ENCODE peak calls at places on chromosomes 7 and 10, in four cellular contexts. One of them, this sample, is unnamed.

GRCh38 chr7:15780271-15780670 is 93.8 kb upstream of the MEOX2 start:
- DNase-seq in brain microvascular endothelial cell: peak
- DNase-seq in IMR-90: peak
- DNase-seq in OCI-LY7: no peak
- DNase-seq in this sample: peak

GRCh38 chr7:106717997-106718871 is 57.3 kb upstream of the CCDC71L start:
- DNase-seq in IMR-90: peak
- DNase-seq in OCI-LY7: peak
- DNase-seq in brain microvascular endothelial cell: peak
- DNase-seq in this sample: peak

GRCh38 chr7:105339404-105340316 is 49.1 kb downstream of the SRPK2 start:
- DNase-seq in brain microvascular endothelial cell: no peak
- DNase-seq in IMR-90: no peak
- DNase-seq in OCI-LY7: no peak
- DNase-seq in this sample: no peak

GRCh38 chr10:96017227-96017687 is 26.1 kb upstream of the CCNJ start:
- DNase-seq in brain microvascular endothelial cell: peak
- DNase-seq in IMR-90: peak
- DNase-seq in OCI-LY7: peak
- DNase-seq in this sample: peak

GRCh38 chr7:8441602-8442294 is 8.3 kb downstream of the NXPH1 start:
- DNase-seq in brain microvascular endothelial cell: no peak
- DNase-seq in OCI-LY7: no peak
- DNase-seq in IMR-90: no peak
- DNase-seq in this sample: no peak

GRCh38 chr10:1247598-1248261 is 191.5 kb downstream of the WDR37 start:
- DNase-seq in IMR-90: no peak
- DNase-seq in OCI-LY7: no peak
- DNase-seq in brain microvascular endothelial cell: no peak
- DNase-seq in this sample: no peak

GRCh38 chr10:1515121-1515779 is 222.1 kb downstream of the ADARB2 start:
- DNase-seq in OCI-LY7: no peak
- DNase-seq in IMR-90: no peak
- DNase-seq in brain microvascular endothelial cell: no peak
- DNase-seq in this sample: no peak

GRCh38 chr10:58322072-58322834 is 12.6 kb upstream of the UBE2D1 start:
- DNase-seq in OCI-LY7: peak
- DNase-seq in brain microvascular endothelial cell: peak
- DNase-seq in IMR-90: peak
- DNase-seq in this sample: peak

GRCh38 chr7:106166651-106167342 is 54.7 kb upstream of the SYPL1 start:
- DNase-seq in OCI-LY7: peak
- DNase-seq in brain microvascular endothelial cell: peak
- DNase-seq in IMR-90: peak
- DNase-seq in this sample: peak

GRCh38 chr7:93636276-93636675 is 61.8 kb upstream of the CALCR start:
- DNase-seq in brain microvascular endothelial cell: no peak
- DNase-seq in OCI-LY7: no peak
- DNase-seq in IMR-90: no peak
- DNase-seq in this sample: no peak

GRCh38 chr10:117363027-117363426 is 12.2 kb downstream of the PDZD8 start:
- DNase-seq in OCI-LY7: no peak
- DNase-seq in IMR-90: peak
- DNase-seq in brain microvascular endothelial cell: no peak
- DNase-seq in this sample: peak

GRCh38 chr10:123557366-123558108 is 108.6 kb upstream of the GPR26 start:
- DNase-seq in OCI-LY7: no peak
- DNase-seq in brain microvascular endothelial cell: no peak
- DNase-seq in IMR-90: no peak
- DNase-seq in this sample: no peak

GRCh38 chr7:26198133-26198780 is 2.3 kb downstream of the HNRNPA2B1 start:
- DNase-seq in brain microvascular endothelial cell: no peak
- DNase-seq in IMR-90: no peak
- DNase-seq in OCI-LY7: peak
- DNase-seq in this sample: peak

GRCh38 chr7:24980695-24981543 is 941 bp upstream of the OSBPL3 start:
- DNase-seq in IMR-90: peak
- DNase-seq in brain microvascular endothelial cell: no peak
- DNase-seq in OCI-LY7: peak
- DNase-seq in this sample: peak

GRCh38 chr7:37119296-37119695 is 329.4 kb downstream of the ELMO1 start:
- DNase-seq in IMR-90: no peak
- DNase-seq in OCI-LY7: no peak
- DNase-seq in brain microvascular endothelial cell: no peak
- DNase-seq in this sample: no peak

GRCh38 chr7:131072505-131073091 is 255.1 kb upstream of the MKLN1 start:
- DNase-seq in IMR-90: peak
- DNase-seq in OCI-LY7: no peak
- DNase-seq in brain microvascular endothelial cell: no peak
- DNase-seq in this sample: peak

GRCh38 chr7:153382591-153383225 is 623.2 kb downstream of the ACTR3B start:
- DNase-seq in IMR-90: no peak
- DNase-seq in brain microvascular endothelial cell: no peak
- DNase-seq in OCI-LY7: no peak
- DNase-seq in this sample: no peak

GRCh38 chr7:153385502-153385901 is 626.0 kb downstream of the ACTR3B start:
- DNase-seq in brain microvascular endothelial cell: no peak
- DNase-seq in IMR-90: no peak
- DNase-seq in OCI-LY7: no peak
- DNase-seq in this sample: no peak

GRCh38 chr7:153380636-153381035 is 621.1 kb downstream of the ACTR3B start:
- DNase-seq in brain microvascular endothelial cell: no peak
- DNase-seq in IMR-90: no peak
- DNase-seq in OCI-LY7: no peak
- DNase-seq in this sample: no peak

GRCh38 chr7:153386581-153386980 is 627.0 kb downstream of the ACTR3B start:
- DNase-seq in IMR-90: no peak
- DNase-seq in brain microvascular endothelial cell: no peak
- DNase-seq in OCI-LY7: no peak
- DNase-seq in this sample: no peak

GRCh38 chr7:153381275-153382119 is 621.9 kb downstream of the ACTR3B start:
- DNase-seq in OCI-LY7: peak
- DNase-seq in IMR-90: no peak
- DNase-seq in brain microvascular endothelial cell: no peak
- DNase-seq in this sample: no peak
- TF ChIP-seq CTCF in OCI-LY7: peak
- TF ChIP-seq CTCF in IMR-90: no peak
- TF ChIP-seq CTCF in brain microvascular endothelial cell: peak
- TF ChIP-seq CTCF in this sample: peak

GRCh38 chr10:22231260-22231659 is 13.4 kb upstream of the EBLN1 start:
- DNase-seq in brain microvascular endothelial cell: no peak
- DNase-seq in OCI-LY7: no peak
- DNase-seq in IMR-90: no peak
- DNase-seq in this sample: no peak
- H3K4me3 ChIP-seq in brain microvascular endothelial cell: no peak
- H3K4me3 ChIP-seq in OCI-LY7: peak
- H3K4me3 ChIP-seq in IMR-90: no peak
- H3K4me3 ChIP-seq in this sample: no peak

DNA sequence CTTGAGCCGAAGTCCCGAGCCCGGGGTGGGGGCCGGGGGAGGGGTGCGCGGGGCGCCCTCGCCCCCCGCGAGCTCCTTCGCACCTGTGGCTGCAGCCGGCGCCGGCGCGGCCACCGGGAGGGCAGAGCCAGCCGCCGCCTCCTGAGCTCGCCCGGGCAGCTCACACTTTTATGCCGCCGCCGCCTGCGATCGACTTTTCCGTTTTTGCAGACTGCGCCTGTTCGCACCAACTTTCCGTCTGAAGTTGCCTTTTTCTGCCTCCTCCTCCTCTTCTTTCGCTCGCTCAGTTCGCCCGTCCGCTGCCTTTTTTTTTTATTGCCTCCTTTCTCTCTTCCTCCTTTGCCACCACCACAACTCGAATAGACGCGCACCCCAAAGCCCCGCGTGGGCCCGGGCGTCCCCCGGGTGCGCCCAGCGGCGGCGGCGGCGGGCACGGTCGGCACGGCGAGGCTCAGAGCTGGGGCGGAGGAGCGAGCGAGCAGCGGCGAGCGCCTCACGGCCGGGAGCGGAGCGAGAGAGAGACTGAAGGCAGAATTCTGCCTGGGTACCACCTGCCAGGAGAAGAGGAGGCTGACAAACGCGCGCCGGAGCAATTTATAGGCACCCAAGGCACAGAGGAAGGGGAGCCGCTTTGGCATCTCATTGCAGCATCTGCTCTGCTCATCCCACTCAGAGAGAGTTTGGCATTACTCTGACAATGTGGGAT is at the start of gene C1QL3:
- DNase-seq in brain microvascular endothelial cell: no peak
- DNase-seq in IMR-90: peak
- DNase-seq in OCI-LY7: no peak
- DNase-seq in this sample: peak
- TF ChIP-seq CTCF in brain microvascular endothelial cell: no peak
- TF ChIP-seq CTCF in IMR-90: no peak
- TF ChIP-seq CTCF in OCI-LY7: no peak
- TF ChIP-seq CTCF in this sample: no peak

GRCh38 chr10:14611971-14612693 is 162.6 kb downstream of the FAM107B start:
- DNase-seq in brain microvascular endothelial cell: no peak
- DNase-seq in OCI-LY7: no peak
- DNase-seq in IMR-90: no peak
- DNase-seq in this sample: no peak

GRCh38 chr10:14606633-14607032 is 168.1 kb downstream of the FAM107B start:
- DNase-seq in OCI-LY7: no peak
- DNase-seq in brain microvascular endothelial cell: no peak
- DNase-seq in IMR-90: no peak
- DNase-seq in this sample: no peak

GRCh38 chr10:14605231-14605925 is 169.3 kb downstream of the FAM107B start:
- DNase-seq in IMR-90: peak
- DNase-seq in OCI-LY7: no peak
- DNase-seq in brain microvascular endothelial cell: no peak
- DNase-seq in this sample: peak

GRCh38 chr10:14609178-14609577 is 165.5 kb downstream of the FAM107B start:
- DNase-seq in IMR-90: no peak
- DNase-seq in brain microvascular endothelial cell: no peak
- DNase-seq in OCI-LY7: no peak
- DNase-seq in this sample: no peak

DNA sequence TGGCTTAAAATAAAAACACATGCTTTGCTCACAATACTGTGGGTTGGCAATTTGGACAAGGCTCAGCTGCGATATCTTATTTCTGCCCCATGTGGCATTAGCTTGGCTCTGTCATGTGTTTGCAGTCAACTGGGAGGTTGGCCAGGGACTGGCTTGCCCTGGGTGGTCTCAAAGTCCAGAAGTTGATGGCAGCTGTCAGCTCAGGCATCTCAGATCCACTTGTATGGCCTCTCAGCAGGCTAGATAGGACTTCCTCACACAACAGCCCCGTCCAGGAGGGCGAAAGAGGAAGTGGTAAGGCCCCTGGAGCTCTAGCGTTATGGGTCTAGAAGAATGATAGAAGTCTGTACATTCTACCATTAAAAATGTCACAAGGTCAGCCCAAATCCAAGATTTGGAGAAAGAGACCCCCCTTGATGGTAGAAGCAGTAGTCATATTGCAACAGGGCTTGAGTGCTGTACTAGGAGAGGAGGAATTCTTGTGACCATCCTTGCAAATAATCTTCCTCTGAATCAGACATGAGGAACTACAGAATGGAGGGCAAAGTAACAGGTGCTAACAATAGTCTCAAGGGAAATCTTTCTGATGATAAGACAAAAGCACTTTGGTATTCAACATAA is 166.2 kb downstream of the FAM107B start:
- DNase-seq in brain microvascular endothelial cell: no peak
- DNase-seq in IMR-90: no peak
- DNase-seq in OCI-LY7: peak
- DNase-seq in this sample: no peak
- H3K4me3 ChIP-seq in brain microvascular endothelial cell: no peak
- H3K4me3 ChIP-seq in IMR-90: no peak
- H3K4me3 ChIP-seq in OCI-LY7: peak
- H3K4me3 ChIP-seq in this sample: no peak

DNA sequence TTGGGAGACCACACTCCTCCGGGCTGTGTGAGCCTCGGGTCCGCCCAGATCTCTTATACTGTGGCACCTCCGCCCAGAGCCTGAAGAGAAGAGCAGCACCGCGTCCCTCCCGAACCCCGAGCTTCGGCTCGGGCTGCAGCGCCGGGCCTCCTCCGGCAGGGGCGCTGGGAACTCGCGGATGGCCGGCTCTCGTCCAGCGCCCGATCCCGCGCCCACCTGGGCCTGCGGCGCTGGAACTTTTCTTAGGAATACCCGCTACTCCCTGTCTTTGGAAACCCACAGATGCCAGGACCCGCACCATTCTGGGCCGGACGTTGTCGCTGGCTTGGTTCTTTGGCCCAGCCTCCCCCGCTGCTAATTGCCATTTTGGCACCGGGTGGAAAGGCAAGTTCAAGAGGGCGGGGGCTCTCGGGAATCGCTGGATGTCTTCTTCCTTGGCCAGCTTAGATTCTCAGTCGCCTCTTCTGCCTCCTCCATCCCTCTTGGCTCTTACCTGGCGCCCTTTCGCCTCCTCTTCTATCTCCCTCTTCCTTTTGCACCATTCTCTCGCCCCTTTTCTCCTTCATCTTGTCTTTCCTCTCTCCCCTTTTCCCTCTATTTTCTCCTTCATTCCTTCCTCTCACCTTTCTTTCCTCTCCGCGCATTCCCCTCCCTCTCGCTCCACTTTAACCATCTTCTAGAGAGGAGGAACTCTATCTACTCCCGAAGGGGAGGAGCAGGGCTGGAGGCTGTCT is 2.1 kb upstream of the SORCS3 start:
- DNase-seq in OCI-LY7: no peak
- DNase-seq in brain microvascular endothelial cell: no peak
- DNase-seq in IMR-90: no peak
- DNase-seq in this sample: no peak
- TF ChIP-seq CTCF in OCI-LY7: no peak
- TF ChIP-seq CTCF in brain microvascular endothelial cell: peak
- TF ChIP-seq CTCF in IMR-90: no peak
- TF ChIP-seq CTCF in this sample: peak

DNA sequence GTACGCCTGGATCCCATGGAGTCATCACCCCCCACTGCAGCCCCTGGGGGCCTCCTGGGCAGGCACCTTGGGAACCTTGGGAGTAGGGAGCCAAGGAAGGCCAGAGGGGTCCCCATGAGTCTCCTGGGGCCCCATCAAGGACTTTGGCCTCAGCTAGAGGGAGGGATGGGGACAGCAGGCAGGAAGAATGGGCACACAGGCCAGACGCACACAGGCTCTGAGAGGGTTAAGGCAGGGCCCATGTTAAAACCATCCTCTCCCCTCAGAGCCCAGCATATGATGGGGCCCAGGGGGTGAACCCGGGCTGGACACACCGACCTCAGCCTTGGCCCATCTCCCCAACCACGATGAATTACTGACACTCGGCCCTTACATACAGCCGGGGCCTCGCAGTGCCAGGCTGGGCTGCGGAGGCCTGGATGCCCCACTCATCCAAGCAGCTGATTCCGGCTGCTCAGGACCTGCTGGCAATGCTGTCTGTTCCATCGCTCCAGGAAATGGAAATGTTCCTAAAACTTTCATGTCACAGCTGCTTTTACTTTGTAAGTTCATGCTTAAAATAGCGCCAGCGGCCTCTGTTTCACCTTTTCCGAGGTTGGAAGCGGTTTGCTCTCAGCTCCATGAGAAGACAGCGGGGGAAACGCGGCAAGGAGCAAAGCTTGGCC is 17.3 kb upstream of the INPP5A start:
- DNase-seq in brain microvascular endothelial cell: peak
- DNase-seq in IMR-90: peak
- DNase-seq in OCI-LY7: no peak
- DNase-seq in this sample: peak
- H3K4me3 ChIP-seq in brain microvascular endothelial cell: no peak
- H3K4me3 ChIP-seq in IMR-90: no peak
- H3K4me3 ChIP-seq in OCI-LY7: no peak
- H3K4me3 ChIP-seq in this sample: no peak

This sample was measured in astrocyte of the spinal cord.